ENCODE peak calls at places on chromosomes 16 and 17, in eight cellular contexts. One of them, this sample, is unnamed.

GRCh38 chr17:18070861-18071340 is 16.8 kb upstream of the DRG2 start:
- DNase-seq in keratinocyte: no peak
- DNase-seq in cardiac fibroblast: peak
- DNase-seq in nephron progenitor cell: peak
- DNase-seq in AG09309: no peak
- DNase-seq in AG10803: peak
- DNase-seq in foreskin fibroblast: peak
- DNase-seq in HFF-Myc: no peak
- DNase-seq in this sample: peak

GRCh38 chr17:79843917-79844815 is 4.9 kb upstream of the CBX4 start:
- DNase-seq in keratinocyte: no peak
- DNase-seq in cardiac fibroblast: peak
- DNase-seq in nephron progenitor cell: peak
- DNase-seq in AG09309: no peak
- DNase-seq in AG10803: peak
- DNase-seq in foreskin fibroblast: peak
- DNase-seq in HFF-Myc: no peak
- DNase-seq in this sample: peak

GRCh38 chr17:50141750-50142119 is 8.7 kb downstream of the PPP1R9B start:
- DNase-seq in keratinocyte: no peak
- DNase-seq in cardiac fibroblast: no peak
- DNase-seq in nephron progenitor cell: no peak
- DNase-seq in AG09309: no peak
- DNase-seq in AG10803: no peak
- DNase-seq in foreskin fibroblast: no peak
- DNase-seq in HFF-Myc: no peak
- DNase-seq in this sample: no peak

GRCh38 chr16:17296412-17296811 is 174.3 kb downstream of the XYLT1 start:
- DNase-seq in keratinocyte: no peak
- DNase-seq in cardiac fibroblast: no peak
- DNase-seq in nephron progenitor cell: no peak
- DNase-seq in AG09309: no peak
- DNase-seq in AG10803: no peak
- DNase-seq in foreskin fibroblast: peak
- DNase-seq in HFF-Myc: no peak
- DNase-seq in this sample: peak

GRCh38 chr16:81639931-81640680 is 139.0 kb upstream of the PLCG2 start:
- DNase-seq in keratinocyte: no peak
- DNase-seq in cardiac fibroblast: no peak
- DNase-seq in nephron progenitor cell: no peak
- DNase-seq in AG09309: no peak
- DNase-seq in AG10803: no peak
- DNase-seq in foreskin fibroblast: no peak
- DNase-seq in HFF-Myc: no peak
- DNase-seq in this sample: no peak

GRCh38 chr16:71803305-71803690 is 5.3 kb downstream of the AP1G1 start:
- DNase-seq in keratinocyte: no peak
- DNase-seq in cardiac fibroblast: no peak
- DNase-seq in nephron progenitor cell: no peak
- DNase-seq in AG09309: no peak
- DNase-seq in AG10803: no peak
- DNase-seq in foreskin fibroblast: no peak
- DNase-seq in HFF-Myc: no peak
- DNase-seq in this sample: no peak

GRCh38 chr16:49855280-49855821 is 561 bp downstream of the ZNF423 start:
- DNase-seq in keratinocyte: no peak
- DNase-seq in cardiac fibroblast: peak
- DNase-seq in nephron progenitor cell: peak
- DNase-seq in AG09309: no peak
- DNase-seq in AG10803: peak
- DNase-seq in foreskin fibroblast: peak
- DNase-seq in HFF-Myc: no peak
- DNase-seq in this sample: peak

GRCh38 chr16:12613131-12613991 is 190.3 kb downstream of the CPPED1 start:
- DNase-seq in keratinocyte: no peak
- DNase-seq in cardiac fibroblast: peak
- DNase-seq in nephron progenitor cell: no peak
- DNase-seq in AG09309: no peak
- DNase-seq in AG10803: peak
- DNase-seq in foreskin fibroblast: peak
- DNase-seq in HFF-Myc: no peak
- DNase-seq in this sample: no peak

GRCh38 chr17:41586863-41587495 is at the start of gene KRT14:
- DNase-seq in keratinocyte: peak
- DNase-seq in cardiac fibroblast: no peak
- DNase-seq in nephron progenitor cell: no peak
- DNase-seq in AG09309: no peak
- DNase-seq in AG10803: no peak
- DNase-seq in foreskin fibroblast: no peak
- DNase-seq in HFF-Myc: no peak
- DNase-seq in this sample: no peak

GRCh38 chr16:22843856-22844255 is 29.9 kb downstream of the HS3ST2 start:
- DNase-seq in keratinocyte: no peak
- DNase-seq in cardiac fibroblast: peak
- DNase-seq in nephron progenitor cell: no peak
- DNase-seq in AG09309: no peak
- DNase-seq in AG10803: no peak
- DNase-seq in foreskin fibroblast: peak
- DNase-seq in HFF-Myc: no peak
- DNase-seq in this sample: no peak

GRCh38 chr16:50778284-50779163 is 36.6 kb downstream of the CYLD start:
- DNase-seq in keratinocyte: no peak
- DNase-seq in cardiac fibroblast: no peak
- DNase-seq in nephron progenitor cell: no peak
- DNase-seq in AG09309: no peak
- DNase-seq in AG10803: no peak
- DNase-seq in foreskin fibroblast: no peak
- DNase-seq in HFF-Myc: no peak
- DNase-seq in this sample: no peak

GRCh38 chr17:9805769-9806168 is 14.4 kb upstream of the DHRS7C start:
- DNase-seq in keratinocyte: no peak
- DNase-seq in cardiac fibroblast: no peak
- DNase-seq in nephron progenitor cell: no peak
- DNase-seq in AG09309: no peak
- DNase-seq in AG10803: no peak
- DNase-seq in foreskin fibroblast: no peak
- DNase-seq in HFF-Myc: peak
- DNase-seq in this sample: no peak

GRCh38 chr16:10876799-10877341 is at the start of gene CIITA:
- DNase-seq in keratinocyte: peak
- DNase-seq in cardiac fibroblast: peak
- DNase-seq in nephron progenitor cell: no peak
- DNase-seq in AG09309: peak
- DNase-seq in AG10803: peak
- DNase-seq in foreskin fibroblast: peak
- DNase-seq in HFF-Myc: no peak
- DNase-seq in this sample: no peak

DNA sequence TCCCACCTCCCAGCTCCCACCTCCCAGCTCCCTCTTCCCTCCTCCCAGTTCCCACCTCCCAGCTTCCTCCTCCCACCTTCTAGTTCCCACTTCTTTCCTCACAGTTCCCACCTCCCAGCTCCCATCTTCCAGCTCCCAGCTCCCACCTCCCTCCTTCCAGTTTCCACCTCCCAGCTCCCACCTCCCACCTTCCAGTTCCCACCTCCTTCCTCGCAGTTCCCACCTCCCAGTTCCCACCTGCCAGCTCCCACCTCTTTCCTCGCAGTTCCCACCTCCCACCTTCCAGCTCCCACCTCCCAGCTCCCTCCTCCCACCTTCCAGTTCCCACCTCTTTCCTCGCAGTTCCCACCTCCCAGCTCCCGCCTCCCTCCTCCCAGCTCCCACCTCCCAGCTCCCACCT is 10.4 kb upstream of the MC1R start:
- DNase-seq in keratinocyte: no peak
- DNase-seq in cardiac fibroblast: no peak
- DNase-seq in nephron progenitor cell: no peak
- DNase-seq in AG09309: no peak
- DNase-seq in AG10803: no peak
- DNase-seq in foreskin fibroblast: no peak
- DNase-seq in HFF-Myc: no peak
- DNase-seq in this sample: no peak
- TF ChIP-seq CTCF in keratinocyte: no peak
- TF ChIP-seq CTCF in cardiac fibroblast: no peak
- TF ChIP-seq CTCF in nephron progenitor cell: no peak
- TF ChIP-seq CTCF in AG09309: no peak
- TF ChIP-seq CTCF in AG10803: no peak
- TF ChIP-seq CTCF in foreskin fibroblast: no peak
- TF ChIP-seq CTCF in HFF-Myc: no peak
- TF ChIP-seq CTCF in this sample: no peak

GRCh38 chr17:74177018-74177450 is 26.4 kb upstream of the RPL38 start:
- DNase-seq in keratinocyte: peak
- DNase-seq in cardiac fibroblast: peak
- DNase-seq in nephron progenitor cell: no peak
- DNase-seq in AG09309: no peak
- DNase-seq in AG10803: peak
- DNase-seq in foreskin fibroblast: peak
- DNase-seq in HFF-Myc: no peak
- DNase-seq in this sample: no peak
- TF ChIP-seq CTCF in keratinocyte: no peak
- TF ChIP-seq CTCF in cardiac fibroblast: no peak
- TF ChIP-seq CTCF in nephron progenitor cell: peak
- TF ChIP-seq CTCF in AG09309: no peak
- TF ChIP-seq CTCF in AG10803: no peak
- TF ChIP-seq CTCF in foreskin fibroblast: no peak
- TF ChIP-seq CTCF in HFF-Myc: peak
- TF ChIP-seq CTCF in this sample: no peak

GRCh38 chr17:511001-511690 is 158.5 kb upstream of the RPH3AL start:
- DNase-seq in keratinocyte: no peak
- DNase-seq in cardiac fibroblast: peak
- DNase-seq in nephron progenitor cell: no peak
- DNase-seq in AG09309: peak
- DNase-seq in AG10803: peak
- DNase-seq in foreskin fibroblast: peak
- DNase-seq in HFF-Myc: no peak
- DNase-seq in this sample: no peak
- TF ChIP-seq CTCF in keratinocyte: no peak
- TF ChIP-seq CTCF in cardiac fibroblast: no peak
- TF ChIP-seq CTCF in nephron progenitor cell: no peak
- TF ChIP-seq CTCF in AG09309: no peak
- TF ChIP-seq CTCF in AG10803: peak
- TF ChIP-seq CTCF in foreskin fibroblast: peak
- TF ChIP-seq CTCF in HFF-Myc: no peak
- TF ChIP-seq CTCF in this sample: no peak

GRCh38 chr16:77949445-77949844 is 72.9 kb upstream of the CLEC3A start:
- DNase-seq in keratinocyte: no peak
- DNase-seq in cardiac fibroblast: no peak
- DNase-seq in nephron progenitor cell: no peak
- DNase-seq in AG09309: no peak
- DNase-seq in AG10803: no peak
- DNase-seq in foreskin fibroblast: no peak
- DNase-seq in HFF-Myc: no peak
- DNase-seq in this sample: no peak

GRCh38 chr16:77951788-77952187 is 70.6 kb upstream of the CLEC3A start:
- DNase-seq in keratinocyte: no peak
- DNase-seq in cardiac fibroblast: no peak
- DNase-seq in nephron progenitor cell: no peak
- DNase-seq in AG09309: no peak
- DNase-seq in AG10803: no peak
- DNase-seq in foreskin fibroblast: no peak
- DNase-seq in HFF-Myc: no peak
- DNase-seq in this sample: no peak

GRCh38 chr16:77960771-77961170 is 61.6 kb upstream of the CLEC3A start:
- DNase-seq in keratinocyte: no peak
- DNase-seq in cardiac fibroblast: no peak
- DNase-seq in nephron progenitor cell: no peak
- DNase-seq in AG09309: no peak
- DNase-seq in AG10803: no peak
- DNase-seq in foreskin fibroblast: no peak
- DNase-seq in HFF-Myc: no peak
- DNase-seq in this sample: no peak

GRCh38 chr16:77956231-77956630 is 66.1 kb upstream of the CLEC3A start:
- DNase-seq in keratinocyte: no peak
- DNase-seq in cardiac fibroblast: no peak
- DNase-seq in nephron progenitor cell: no peak
- DNase-seq in AG09309: no peak
- DNase-seq in AG10803: no peak
- DNase-seq in foreskin fibroblast: no peak
- DNase-seq in HFF-Myc: no peak
- DNase-seq in this sample: no peak

DNA sequence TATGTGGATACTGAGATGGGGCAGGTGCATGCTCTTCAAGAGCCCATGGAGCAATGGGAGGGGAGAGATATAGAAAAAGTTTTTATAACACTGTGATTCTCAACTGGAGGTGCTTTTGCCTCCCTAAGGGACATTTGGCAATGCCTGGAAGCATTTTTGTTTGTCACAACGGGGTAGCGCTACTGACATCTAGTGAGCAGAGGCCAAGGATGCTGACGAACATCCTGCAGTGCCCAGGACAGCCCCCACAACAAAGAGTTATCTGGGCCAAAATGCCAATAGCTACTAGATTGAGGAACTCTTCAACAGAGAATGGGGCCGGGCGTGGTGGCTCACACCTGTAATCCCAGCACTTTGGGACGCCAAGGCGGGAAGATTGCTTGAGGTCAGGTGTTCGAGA is 67.2 kb upstream of the CLEC3A start:
- DNase-seq in keratinocyte: no peak
- DNase-seq in cardiac fibroblast: no peak
- DNase-seq in nephron progenitor cell: no peak
- DNase-seq in AG09309: no peak
- DNase-seq in AG10803: no peak
- DNase-seq in foreskin fibroblast: no peak
- DNase-seq in HFF-Myc: no peak
- DNase-seq in this sample: no peak
- TF ChIP-seq CTCF in keratinocyte: no peak
- TF ChIP-seq CTCF in cardiac fibroblast: no peak
- TF ChIP-seq CTCF in nephron progenitor cell: no peak
- TF ChIP-seq CTCF in AG09309: no peak
- TF ChIP-seq CTCF in AG10803: no peak
- TF ChIP-seq CTCF in foreskin fibroblast: no peak
- TF ChIP-seq CTCF in HFF-Myc: no peak
- TF ChIP-seq CTCF in this sample: no peak

GRCh38 chr16:86093801-86094750 is 195.1 kb downstream of the IRF8 start:
- DNase-seq in keratinocyte: no peak
- DNase-seq in cardiac fibroblast: no peak
- DNase-seq in nephron progenitor cell: no peak
- DNase-seq in AG09309: no peak
- DNase-seq in AG10803: no peak
- DNase-seq in foreskin fibroblast: no peak
- DNase-seq in HFF-Myc: no peak
- DNase-seq in this sample: no peak
- TF ChIP-seq CTCF in keratinocyte: no peak
- TF ChIP-seq CTCF in cardiac fibroblast: no peak
- TF ChIP-seq CTCF in nephron progenitor cell: no peak
- TF ChIP-seq CTCF in AG09309: peak
- TF ChIP-seq CTCF in AG10803: no peak
- TF ChIP-seq CTCF in foreskin fibroblast: no peak
- TF ChIP-seq CTCF in HFF-Myc: peak
- TF ChIP-seq CTCF in this sample: no peak

DNA sequence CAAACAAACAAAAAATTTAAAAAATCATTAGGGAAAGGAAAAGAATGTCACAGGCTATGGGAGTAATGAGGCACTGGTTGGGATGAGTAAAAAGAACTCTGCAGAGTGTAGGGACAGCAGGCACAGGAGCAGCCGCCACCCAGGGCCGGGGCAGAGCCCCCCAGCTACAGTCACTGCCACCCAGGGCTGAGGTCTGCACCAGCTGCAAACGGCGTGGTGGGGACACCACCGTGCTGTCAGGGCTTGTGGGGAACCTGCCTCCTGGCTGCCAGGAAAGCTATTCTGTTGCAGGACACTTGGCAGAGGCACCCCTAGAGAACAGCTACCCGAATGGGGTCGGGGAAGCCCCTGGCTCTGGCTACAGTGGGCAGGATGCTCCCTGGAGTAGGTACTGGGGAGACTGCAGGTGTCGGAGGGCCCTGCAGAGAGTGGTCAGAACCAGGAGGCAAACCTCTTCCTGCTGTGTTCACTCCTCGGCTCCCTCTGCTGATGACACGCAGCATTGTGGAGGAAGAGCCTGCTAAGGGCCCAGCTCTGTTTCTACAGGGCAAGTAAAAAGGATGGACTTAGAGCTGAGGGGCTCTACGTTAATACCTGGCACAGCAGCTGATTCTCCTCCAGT is 32.3 kb upstream of the CAPN15 start:
- DNase-seq in keratinocyte: no peak
- DNase-seq in cardiac fibroblast: peak
- DNase-seq in nephron progenitor cell: no peak
- DNase-seq in AG09309: no peak
- DNase-seq in AG10803: peak
- DNase-seq in foreskin fibroblast: peak
- DNase-seq in HFF-Myc: no peak
- DNase-seq in this sample: peak
- TF ChIP-seq CTCF in keratinocyte: peak
- TF ChIP-seq CTCF in cardiac fibroblast: peak
- TF ChIP-seq CTCF in nephron progenitor cell: no peak
- TF ChIP-seq CTCF in AG09309: peak
- TF ChIP-seq CTCF in AG10803: peak
- TF ChIP-seq CTCF in foreskin fibroblast: peak
- TF ChIP-seq CTCF in HFF-Myc: peak
- TF ChIP-seq CTCF in this sample: no peak

This sample was measured in glutamatergic neuron.